ENCODE peak calls at places on chromosomes 11 and 22, in ten cellular contexts. P is cardiac muscle cell, S is Caco-2, N is left ventricle myocardium inferior, K is ovary, V is stomach, G is left lung, Q is GM12864, O is BJ, D is esophagus squamous epithelium. H is an unnamed sample.
A peak's percentile ranks its signal among the peaks of the same experiment; 100 is the strongest.

GRCh38 chr11:9530020-9530628 is 43.3 kb upstream of the WEE1 start:
- DNase-seq in P (peak; percentile 32), S (peak; percentile 65), N (no peak), K (no peak), V (no peak), G (no peak), Q (no peak), O (no peak), D (no peak), H (no peak)

GRCh38 chr11:67563354-67564114 is 20.1 kb upstream of the GSTP1 start:
- DNase-seq in P (no peak), S (peak; percentile 89), N (peak; percentile 50), K (peak; percentile 70), V (peak; percentile 52), G (no peak), Q (no peak), O (peak; percentile 69), D (no peak), H (peak; percentile 87)

GRCh38 chr11:34198523-34198922 is 93.1 kb downstream of the NAT10 start:
- DNase-seq in P (no peak), S (no peak), N (no peak), K (no peak), V (no peak), G (no peak), Q (no peak), O (no peak), D (no peak), H (no peak)

GRCh38 chr11:133887692-133888332 is 42.5 kb upstream of the SPATA19 start:
- DNase-seq in P (no peak), S (no peak), N (no peak), K (no peak), V (no peak), G (no peak), Q (no peak), O (no peak), D (no peak), H (no peak)

GRCh38 chr11:18065572-18065971 is 19.5 kb upstream of the TPH1 start:
- DNase-seq in P (peak; percentile 26), S (no peak), N (no peak), K (no peak), V (no peak), G (no peak), Q (no peak), O (no peak), D (no peak), H (no peak)

GRCh38 chr22:45976351-45977002 is 485 bp downstream of the WNT7B start:
- DNase-seq in P (peak; percentile 20), S (no peak), N (no peak), K (no peak), V (no peak), G (no peak), Q (no peak), O (no peak), D (no peak), H (no peak)

GRCh38 chr11:111694851-111695250 is 71.3 kb downstream of the PPP2R1B start:
- DNase-seq in P (no peak), S (no peak), N (no peak), K (no peak), V (no peak), G (no peak), Q (no peak), O (no peak), D (no peak), H (peak; percentile 90)

GRCh38 chr11:10858505-10859360 is 880 bp upstream of the ZBED5 start:
- DNase-seq in P (peak; percentile 81), S (peak; percentile 71), N (peak; percentile 75), K (no peak), V (peak; percentile 65), G (peak; percentile 68), Q (no peak), O (no peak), D (no peak), H (no peak)

GRCh38 chr11:62930157-62930556 is 9.0 kb upstream of the CHRM1 start:
- DNase-seq in P (peak; percentile 51), S (no peak), N (no peak), K (no peak), V (no peak), G (no peak), Q (no peak), O (no peak), D (no peak), H (no peak)

GRCh38 chr11:95877288-95877687 is 46.6 kb downstream of the MTMR2 start:
- DNase-seq in P (no peak), S (no peak), N (no peak), K (no peak), V (no peak), G (no peak), Q (no peak), O (peak; percentile 99), D (no peak), H (peak; percentile 99)

GRCh38 chr11:73958521-73959141 is 7.8 kb downstream of the DNAJB13 start:
- DNase-seq in P (no peak), S (no peak), N (no peak), K (peak; percentile 13), V (no peak), G (no peak), Q (no peak), O (no peak), D (no peak), H (no peak)

GRCh38 chr11:2306971-2307732 is 5.3 kb downstream of the TSPAN32 start:
- DNase-seq in P (no peak), S (no peak), N (no peak), K (peak; percentile 70), V (no peak), G (no peak), Q (no peak), O (no peak), D (no peak), H (peak; percentile 28)

GRCh38 chr11:61753672-61754071 is 1.2 kb downstream of the MYRF start:
- DNase-seq in P (no peak), S (no peak), N (no peak), K (no peak), V (no peak), G (no peak), Q (no peak), O (no peak), D (no peak), H (no peak)

GRCh38 chr22:50250555-50251471 is at the start of gene HDAC10:
- DNase-seq in P (peak; percentile 91), S (peak; percentile 91), N (peak; percentile 84), K (peak; percentile 88), V (peak; percentile 90), G (peak; percentile 88), Q (no peak), O (no peak), D (no peak), H (peak; percentile 78)

GRCh38 chr11:75241036-75241905 is 697 bp downstream of the TPBGL start:
- DNase-seq in P (peak; percentile 90), S (peak; percentile 99), N (peak; percentile 83), K (peak; percentile 93), V (peak; percentile 87), G (peak; percentile 87), Q (no peak), O (peak; percentile 39), D (no peak), H (peak; percentile 76)
- TF ChIP-seq CTCF in P (peak; percentile 55), S (peak; percentile 99), N (peak; percentile 95), K (peak; percentile 97), V (no peak), G (peak; percentile 91), Q (peak; percentile 84), O (peak; percentile 31), D (peak; percentile 96), H (peak; percentile 65)

GRCh38 chr11:66069715-66070603 is at the start of gene PACS1:
- DNase-seq in P (peak; percentile 80), S (peak; percentile 78), N (peak; percentile 86), K (peak; percentile 86), V (peak; percentile 76), G (peak; percentile 87), Q (no peak), O (peak; percentile 26), D (no peak), H (peak; percentile 76)
- H3K4me3 ChIP-seq in P (peak within 1 kb of the TSS; percentile 87), S (peak within 1 kb of the TSS; percentile 83), N (peak within 1 kb of the TSS; percentile 92), K (peak within 1 kb of the TSS; percentile 58), V (peak within 1 kb of the TSS; percentile 75), G (peak within 1 kb of the TSS; percentile 86), Q (peak within 1 kb of the TSS; percentile 56), O (peak within 1 kb of the TSS; percentile 84), D (peak within 1 kb of the TSS; percentile 59), H (peak within 1 kb of the TSS; percentile 72)

DNA sequence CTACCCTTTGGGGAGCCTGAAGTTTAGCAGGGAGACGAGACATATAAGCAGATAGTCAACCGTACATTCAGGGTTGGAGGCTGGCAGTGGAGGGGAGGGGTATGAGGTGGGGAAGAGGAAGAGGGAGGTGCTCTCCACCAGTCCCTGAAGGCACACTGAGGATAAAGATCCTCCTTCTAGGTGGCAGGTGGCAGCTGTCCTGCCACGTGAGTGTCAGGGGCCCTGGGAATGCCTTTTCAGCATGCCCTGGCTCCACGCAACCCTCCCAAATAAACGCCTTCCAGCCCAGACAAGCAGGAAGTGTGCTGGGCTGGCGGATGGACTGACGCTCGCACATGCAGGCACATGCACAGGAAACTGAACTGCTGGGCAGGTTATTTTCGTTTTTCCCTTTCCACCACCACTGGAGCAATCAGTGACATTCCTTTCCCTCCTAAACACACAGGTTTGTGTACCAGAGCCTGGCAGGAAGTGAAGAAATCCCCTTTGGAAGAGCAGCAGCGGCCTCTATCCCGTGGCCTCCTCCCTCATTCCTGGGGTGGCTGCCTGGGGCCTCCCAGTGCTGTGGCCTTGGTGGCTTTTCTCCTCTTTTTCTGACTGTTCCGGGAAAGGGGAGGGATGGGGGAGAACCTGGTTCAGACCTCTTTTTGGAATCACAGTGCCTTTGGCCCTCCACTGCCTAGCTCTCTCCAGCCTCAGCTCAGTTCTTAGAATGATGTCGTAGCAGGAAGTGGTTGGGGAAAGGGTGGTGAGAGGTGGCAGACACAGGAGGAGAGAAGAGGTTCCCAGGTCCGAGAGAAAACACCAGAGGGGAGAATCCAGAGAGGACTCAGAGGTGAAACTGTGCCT is 157.0 kb upstream of the TIMP3 start:
- DNase-seq in P (no peak), S (peak; percentile 65), N (peak; percentile 54), K (peak; percentile 55), V (peak; percentile 40), G (peak; percentile 63), Q (no peak), O (no peak), D (no peak), H (peak; percentile 33)
- TF ChIP-seq CTCF in P (no peak), S (no peak), N (no peak), K (no peak), V (no peak), G (no peak), Q (no peak), O (no peak), D (no peak), H (no peak)

DNA sequence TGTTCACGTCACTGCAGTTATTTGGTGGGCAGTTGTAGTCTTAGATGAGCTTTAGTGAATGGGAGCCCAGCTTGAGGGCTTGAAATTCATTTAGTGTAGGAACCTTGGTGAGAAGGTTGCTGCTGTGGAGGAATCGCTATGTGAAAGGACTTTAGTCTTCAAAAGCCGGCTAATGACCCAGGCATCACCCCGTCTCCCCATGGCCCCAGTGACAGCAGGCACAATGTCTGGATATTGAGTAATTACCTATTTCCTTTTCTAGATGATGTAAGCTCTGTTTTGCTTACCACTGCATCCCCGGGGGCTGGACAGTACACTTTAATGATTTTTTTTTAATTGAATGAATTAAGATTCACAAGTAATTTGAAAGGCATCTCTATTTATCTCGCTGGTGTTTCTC is 283.2 kb downstream of the ST3GAL4 start:
- DNase-seq in P (no peak), S (no peak), N (no peak), K (no peak), V (no peak), G (no peak), Q (no peak), O (no peak), D (no peak), H (no peak)
- H3K4me3 ChIP-seq in P (no peak overlapping the region), S (no peak overlapping the region), N (no peak overlapping the region), K (no peak overlapping the region), V (no peak overlapping the region), G (no peak overlapping the region), Q (no peak overlapping the region), O (no peak overlapping the region), D (no peak overlapping the region), H (no peak overlapping the region)

GRCh38 chr22:19854778-19855503 is at the start of the genes GNB1L and RTL10:
- DNase-seq in P (peak; percentile 99), S (peak; percentile 96), N (peak; percentile 98), K (peak; percentile 99), V (peak; percentile 99), G (peak; percentile 98), Q (peak; percentile 89), O (peak; percentile 80), D (peak; percentile 69), H (peak; percentile 98)
- TF ChIP-seq CTCF in P (peak; percentile 14), S (no peak), N (peak; percentile 13), K (peak; percentile 14), V (no peak), G (no peak), Q (no peak), O (peak; percentile 15), D (peak; percentile 5), H (peak; percentile 19)